ENCODE peak calls at places on chromosome 10, in seven cellular contexts. One of them, this sample, is unnamed.

GRCh38 chr10:96540240-96540639 is 26.5 kb upstream of the TLL2 start:
- DNase-seq in spleen: no peak
- DNase-seq in brain microvascular endothelial cell: no peak
- DNase-seq in OCI-LY7: no peak
- DNase-seq in GM23338: no peak
- DNase-seq in PC-3: no peak
- DNase-seq in heart left ventricle: no peak
- DNase-seq in this sample: no peak

GRCh38 chr10:62059424-62059913 is 158.0 kb downstream of the ARID5B start:
- DNase-seq in OCI-LY7: no peak
- DNase-seq in heart left ventricle: no peak
- DNase-seq in PC-3: no peak
- DNase-seq in brain microvascular endothelial cell: no peak
- DNase-seq in spleen: no peak
- DNase-seq in GM23338: no peak
- DNase-seq in this sample: no peak

GRCh38 chr10:14397069-14397468 is 66.3 kb upstream of the FRMD4A start:
- DNase-seq in PC-3: peak; percentile 45
- DNase-seq in heart left ventricle: peak; percentile 77
- DNase-seq in spleen: no peak
- DNase-seq in GM23338: peak; percentile 29
- DNase-seq in OCI-LY7: no peak
- DNase-seq in brain microvascular endothelial cell: peak; percentile 98
- DNase-seq in this sample: no peak

GRCh38 chr10:87721781-87722180 is 62.1 kb downstream of the PAPSS2 start:
- DNase-seq in heart left ventricle: no peak
- DNase-seq in GM23338: no peak
- DNase-seq in PC-3: no peak
- DNase-seq in OCI-LY7: no peak
- DNase-seq in spleen: no peak
- DNase-seq in brain microvascular endothelial cell: no peak
- DNase-seq in this sample: no peak

GRCh38 chr10:121355161-121355560 is 243.1 kb downstream of the FGFR2 start:
- DNase-seq in spleen: no peak
- DNase-seq in brain microvascular endothelial cell: no peak
- DNase-seq in OCI-LY7: no peak
- DNase-seq in PC-3: no peak
- DNase-seq in heart left ventricle: no peak
- DNase-seq in GM23338: no peak
- DNase-seq in this sample: no peak

GRCh38 chr10:97178074-97178473 is 7.7 kb downstream of the SLIT1 start:
- DNase-seq in spleen: no peak
- DNase-seq in PC-3: no peak
- DNase-seq in OCI-LY7: no peak
- DNase-seq in GM23338: no peak
- DNase-seq in brain microvascular endothelial cell: no peak
- DNase-seq in heart left ventricle: no peak
- DNase-seq in this sample: no peak

GRCh38 chr10:71212249-71213126 is at the start of gene UNC5B:
- DNase-seq in GM23338: peak; percentile 91
- DNase-seq in spleen: peak; percentile 91
- DNase-seq in OCI-LY7: peak; percentile 80
- DNase-seq in heart left ventricle: peak; percentile 93
- DNase-seq in brain microvascular endothelial cell: peak; percentile 79
- DNase-seq in PC-3: peak; percentile 62
- DNase-seq in this sample: peak; percentile 65

GRCh38 chr10:131738396-131738735 is 162.4 kb upstream of the PPP2R2D start:
- DNase-seq in heart left ventricle: no peak
- DNase-seq in OCI-LY7: no peak
- DNase-seq in brain microvascular endothelial cell: no peak
- DNase-seq in GM23338: no peak
- DNase-seq in spleen: peak; percentile 58
- DNase-seq in PC-3: no peak
- DNase-seq in this sample: no peak

GRCh38 chr10:76558586-76558985 is 1079.0 kb downstream of the KCNMA1 start:
- DNase-seq in OCI-LY7: no peak
- DNase-seq in brain microvascular endothelial cell: peak; percentile 52
- DNase-seq in spleen: no peak
- DNase-seq in PC-3: peak; percentile 86
- DNase-seq in heart left ventricle: no peak
- DNase-seq in GM23338: no peak
- DNase-seq in this sample: no peak

GRCh38 chr10:13158401-13158800 is 3.0 kb upstream of the MCM10 start:
- DNase-seq in spleen: peak; percentile 81
- DNase-seq in PC-3: no peak
- DNase-seq in GM23338: no peak
- DNase-seq in OCI-LY7: no peak
- DNase-seq in brain microvascular endothelial cell: no peak
- DNase-seq in heart left ventricle: no peak
- DNase-seq in this sample: peak; percentile 6

GRCh38 chr10:11719496-11719895 is 22.7 kb upstream of the ECHDC3 start:
- DNase-seq in OCI-LY7: no peak
- DNase-seq in PC-3: peak; percentile 81
- DNase-seq in heart left ventricle: no peak
- DNase-seq in brain microvascular endothelial cell: no peak
- DNase-seq in GM23338: no peak
- DNase-seq in spleen: no peak
- DNase-seq in this sample: no peak

GRCh38 chr10:21493841-21494220 is 31.7 kb downstream of the SKIDA1 start:
- DNase-seq in spleen: peak; percentile 71
- DNase-seq in OCI-LY7: no peak
- DNase-seq in brain microvascular endothelial cell: no peak
- DNase-seq in heart left ventricle: no peak
- DNase-seq in PC-3: no peak
- DNase-seq in GM23338: no peak
- DNase-seq in this sample: no peak

GRCh38 chr10:60820093-60820769 is 42.0 kb downstream of the CDK1 start:
- DNase-seq in brain microvascular endothelial cell: peak; percentile 25
- DNase-seq in spleen: no peak
- DNase-seq in PC-3: peak; percentile 49
- DNase-seq in GM23338: peak; percentile 54
- DNase-seq in OCI-LY7: no peak
- DNase-seq in heart left ventricle: no peak
- DNase-seq in this sample: peak; percentile 5
- TF ChIP-seq CTCF in brain microvascular endothelial cell: peak; percentile 73
- TF ChIP-seq CTCF in spleen: no peak
- TF ChIP-seq CTCF in PC-3: peak; percentile 73
- TF ChIP-seq CTCF in GM23338: peak; percentile 65
- TF ChIP-seq CTCF in OCI-LY7: peak; percentile 35
- TF ChIP-seq CTCF in heart left ventricle: no peak
- TF ChIP-seq CTCF in this sample: no peak

DNA sequence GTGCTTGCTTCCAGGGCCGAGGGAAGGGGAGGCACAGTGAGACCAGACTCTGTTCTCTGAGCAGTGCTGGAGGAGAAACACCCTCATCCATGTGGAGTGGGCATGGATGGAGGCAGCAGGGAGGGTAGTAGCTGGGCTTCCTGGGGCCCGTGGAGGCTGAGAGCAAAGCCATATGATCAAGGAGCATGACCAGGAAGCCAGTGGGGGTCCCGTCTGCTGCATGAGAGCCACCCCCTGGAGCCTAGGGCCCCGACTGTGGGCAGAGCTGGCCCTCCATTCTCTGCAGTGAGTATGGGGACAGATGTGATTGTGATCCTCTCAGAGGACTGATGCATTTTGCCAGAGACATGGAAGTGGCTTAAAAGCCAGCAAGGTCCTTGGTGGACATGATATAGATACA is 61.6 kb downstream of the CCNY start:
- DNase-seq in spleen: no peak
- DNase-seq in OCI-LY7: no peak
- DNase-seq in heart left ventricle: no peak
- DNase-seq in brain microvascular endothelial cell: no peak
- DNase-seq in GM23338: no peak
- DNase-seq in PC-3: no peak
- DNase-seq in this sample: no peak
- TF ChIP-seq CTCF in spleen: no peak
- TF ChIP-seq CTCF in OCI-LY7: no peak
- TF ChIP-seq CTCF in heart left ventricle: no peak
- TF ChIP-seq CTCF in brain microvascular endothelial cell: no peak
- TF ChIP-seq CTCF in GM23338: no peak
- TF ChIP-seq CTCF in PC-3: no peak
- TF ChIP-seq CTCF in this sample: no peak

DNA sequence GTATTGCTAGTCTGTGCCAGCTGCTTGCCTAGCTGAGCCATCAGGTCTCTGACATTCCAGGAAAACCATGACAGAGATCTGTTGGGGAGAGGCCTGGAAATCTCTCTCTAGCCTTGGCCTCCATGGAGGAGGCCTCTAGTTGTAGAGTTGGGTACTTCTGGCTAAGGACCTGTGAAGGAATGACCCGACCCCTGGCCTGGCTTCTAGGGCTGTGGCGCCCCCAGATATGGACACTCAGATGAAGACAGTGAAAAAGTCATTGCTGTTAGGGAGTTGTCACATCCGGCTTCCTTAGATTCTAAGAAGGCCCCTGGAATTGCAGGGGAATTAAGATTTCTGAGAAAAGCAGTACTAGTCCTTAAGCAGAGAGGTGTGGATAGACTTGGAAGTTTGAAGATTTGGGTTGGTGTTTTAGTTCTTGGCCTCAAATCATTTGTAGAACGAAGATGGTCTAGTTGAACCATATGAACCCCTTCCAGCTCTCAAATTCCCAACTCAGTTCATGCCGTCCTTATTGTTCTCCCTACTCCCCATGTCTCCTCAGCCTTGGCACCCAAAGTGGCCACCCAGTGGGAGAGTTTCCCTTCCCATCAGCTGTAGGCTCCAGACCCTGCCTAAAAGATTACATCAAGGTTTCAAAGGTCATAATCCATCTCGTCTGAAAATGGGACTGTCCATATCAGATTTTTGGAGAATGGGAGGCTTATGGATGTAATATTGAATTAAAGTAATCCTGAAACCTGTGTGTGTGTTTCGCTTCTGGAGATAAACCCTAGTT is 7.0 kb downstream of the HHEX start:
- DNase-seq in spleen: no peak
- DNase-seq in heart left ventricle: no peak
- DNase-seq in OCI-LY7: no peak
- DNase-seq in GM23338: peak; percentile 36
- DNase-seq in brain microvascular endothelial cell: no peak
- DNase-seq in PC-3: no peak
- DNase-seq in this sample: no peak
- TF ChIP-seq CTCF in spleen: no peak
- TF ChIP-seq CTCF in heart left ventricle: no peak
- TF ChIP-seq CTCF in OCI-LY7: no peak
- TF ChIP-seq CTCF in GM23338: peak; percentile 11
- TF ChIP-seq CTCF in brain microvascular endothelial cell: peak; percentile 6
- TF ChIP-seq CTCF in PC-3: no peak
- TF ChIP-seq CTCF in this sample: no peak

GRCh38 chr10:1057106-1057657 is 997 bp downstream of the WDR37 start:
- DNase-seq in PC-3: no peak
- DNase-seq in OCI-LY7: peak; percentile 36
- DNase-seq in spleen: no peak
- DNase-seq in heart left ventricle: no peak
- DNase-seq in GM23338: peak; percentile 43
- DNase-seq in brain microvascular endothelial cell: no peak
- DNase-seq in this sample: no peak

GRCh38 chr10:1056326-1057105 is at the start of gene WDR37:
- DNase-seq in OCI-LY7: peak; percentile 87
- DNase-seq in spleen: peak; percentile 97
- DNase-seq in PC-3: peak; percentile 56
- DNase-seq in brain microvascular endothelial cell: peak; percentile 86
- DNase-seq in heart left ventricle: peak; percentile 92
- DNase-seq in GM23338: peak; percentile 92
- DNase-seq in this sample: peak; percentile 90

GRCh38 chr10:1061930-1062769 is 6.0 kb downstream of the WDR37 start:
- DNase-seq in heart left ventricle: no peak
- DNase-seq in PC-3: no peak
- DNase-seq in brain microvascular endothelial cell: peak; percentile 65
- DNase-seq in OCI-LY7: no peak
- DNase-seq in spleen: no peak
- DNase-seq in GM23338: no peak
- DNase-seq in this sample: no peak

GRCh38 chr10:1058017-1058416 is 1.8 kb downstream of the WDR37 start:
- DNase-seq in GM23338: no peak
- DNase-seq in spleen: no peak
- DNase-seq in brain microvascular endothelial cell: no peak
- DNase-seq in PC-3: no peak
- DNase-seq in OCI-LY7: no peak
- DNase-seq in heart left ventricle: peak; percentile 40
- DNase-seq in this sample: no peak

GRCh38 chr10:1059902-1060301 is 3.7 kb downstream of the WDR37 start:
- DNase-seq in brain microvascular endothelial cell: no peak
- DNase-seq in PC-3: no peak
- DNase-seq in heart left ventricle: no peak
- DNase-seq in OCI-LY7: no peak
- DNase-seq in spleen: no peak
- DNase-seq in GM23338: no peak
- DNase-seq in this sample: no peak
- TF ChIP-seq CTCF in brain microvascular endothelial cell: no peak
- TF ChIP-seq CTCF in PC-3: no peak
- TF ChIP-seq CTCF in heart left ventricle: no peak
- TF ChIP-seq CTCF in OCI-LY7: no peak
- TF ChIP-seq CTCF in spleen: no peak
- TF ChIP-seq CTCF in GM23338: no peak
- TF ChIP-seq CTCF in this sample: no peak